ENCODE peak calls at places on chromosomes 13 and 19, in four cellular contexts. One of them, this sample, is unnamed.

GRCh38 chr13:37194428-37194861 is 89.0 kb upstream of the CSNK1A1L start:
- DNase-seq in HEK293T: no peak
- DNase-seq in K562: no peak
- DNase-seq in HepG2: no peak
- DNase-seq in this sample: no peak

GRCh38 chr19:44738603-44739585 is 9.6 kb upstream of the BCL3 start:
- DNase-seq in HEK293T: no peak
- DNase-seq in HepG2: peak
- DNase-seq in K562: no peak
- DNase-seq in this sample: no peak

GRCh38 chr19:17112271-17112670 is 36.7 kb downstream of the MYO9B start:
- DNase-seq in K562: no peak
- DNase-seq in HepG2: no peak
- DNase-seq in HEK293T: no peak
- DNase-seq in this sample: no peak

GRCh38 chr13:111337741-111338140 is 17.3 kb downstream of the TEX29 start:
- DNase-seq in K562: no peak
- DNase-seq in HEK293T: no peak
- DNase-seq in HepG2: no peak
- DNase-seq in this sample: no peak

GRCh38 chr13:51759240-51759639 is 44.7 kb downstream of the DHRS12 start:
- DNase-seq in K562: no peak
- DNase-seq in HepG2: no peak
- DNase-seq in HEK293T: no peak
- DNase-seq in this sample: no peak

GRCh38 chr13:64684685-64685431 is 2545.3 kb downstream of the PCDH9 start:
- DNase-seq in HepG2: no peak
- DNase-seq in K562: no peak
- DNase-seq in HEK293T: no peak
- DNase-seq in this sample: no peak

GRCh38 chr19:53966931-53967330 is 4.2 kb downstream of the CACNG8 start:
- DNase-seq in K562: no peak
- DNase-seq in HepG2: no peak
- DNase-seq in HEK293T: no peak
- DNase-seq in this sample: no peak

GRCh38 chr13:95020298-95020987 is 280.8 kb downstream of the ABCC4 start:
- DNase-seq in HEK293T: no peak
- DNase-seq in K562: no peak
- DNase-seq in HepG2: no peak
- DNase-seq in this sample: no peak

GRCh38 chr19:45607071-45608029 is 5.3 kb upstream of the GPR4 start:
- DNase-seq in HEK293T: peak
- DNase-seq in HepG2: peak
- DNase-seq in K562: peak
- DNase-seq in this sample: no peak

GRCh38 chr13:50894042-50894441 is 15.5 kb upstream of the RNASEH2B start:
- DNase-seq in K562: no peak
- DNase-seq in HepG2: no peak
- DNase-seq in HEK293T: no peak
- DNase-seq in this sample: no peak

GRCh38 chr19:2554856-2555255 is 78.9 kb downstream of the GADD45B start:
- DNase-seq in HepG2: peak
- DNase-seq in K562: no peak
- DNase-seq in HEK293T: no peak
- DNase-seq in this sample: no peak

GRCh38 chr19:2558543-2558942 is 82.6 kb downstream of the GADD45B start:
- DNase-seq in K562: no peak
- DNase-seq in HepG2: no peak
- DNase-seq in HEK293T: no peak
- DNase-seq in this sample: no peak

GRCh38 chr19:2556221-2557092 is 80.5 kb downstream of the GADD45B start:
- DNase-seq in HEK293T: no peak
- DNase-seq in K562: no peak
- DNase-seq in HepG2: no peak
- DNase-seq in this sample: no peak

GRCh38 chr19:2555422-2556220 is 79.7 kb downstream of the GADD45B start:
- DNase-seq in K562: no peak
- DNase-seq in HEK293T: no peak
- DNase-seq in HepG2: peak
- DNase-seq in this sample: no peak

GRCh38 chr19:2557093-2557440 is 81.1 kb downstream of the GADD45B start:
- DNase-seq in HepG2: no peak
- DNase-seq in K562: no peak
- DNase-seq in HEK293T: no peak
- DNase-seq in this sample: no peak
- TF ChIP-seq TARDBP in HepG2: peak
- TF ChIP-seq TARDBP in K562: no peak
- TF ChIP-seq TARDBP in HEK293T: no peak
- TF ChIP-seq TARDBP in this sample: peak

GRCh38 chr19:52453324-52454094 is at the start of gene ZNF578:
- DNase-seq in HEK293T: no peak
- DNase-seq in K562: peak
- DNase-seq in HepG2: no peak
- DNase-seq in this sample: no peak
- TF ChIP-seq TARDBP in HEK293T: no peak
- TF ChIP-seq TARDBP in K562: no peak
- TF ChIP-seq TARDBP in HepG2: no peak
- TF ChIP-seq TARDBP in this sample: no peak

DNA sequence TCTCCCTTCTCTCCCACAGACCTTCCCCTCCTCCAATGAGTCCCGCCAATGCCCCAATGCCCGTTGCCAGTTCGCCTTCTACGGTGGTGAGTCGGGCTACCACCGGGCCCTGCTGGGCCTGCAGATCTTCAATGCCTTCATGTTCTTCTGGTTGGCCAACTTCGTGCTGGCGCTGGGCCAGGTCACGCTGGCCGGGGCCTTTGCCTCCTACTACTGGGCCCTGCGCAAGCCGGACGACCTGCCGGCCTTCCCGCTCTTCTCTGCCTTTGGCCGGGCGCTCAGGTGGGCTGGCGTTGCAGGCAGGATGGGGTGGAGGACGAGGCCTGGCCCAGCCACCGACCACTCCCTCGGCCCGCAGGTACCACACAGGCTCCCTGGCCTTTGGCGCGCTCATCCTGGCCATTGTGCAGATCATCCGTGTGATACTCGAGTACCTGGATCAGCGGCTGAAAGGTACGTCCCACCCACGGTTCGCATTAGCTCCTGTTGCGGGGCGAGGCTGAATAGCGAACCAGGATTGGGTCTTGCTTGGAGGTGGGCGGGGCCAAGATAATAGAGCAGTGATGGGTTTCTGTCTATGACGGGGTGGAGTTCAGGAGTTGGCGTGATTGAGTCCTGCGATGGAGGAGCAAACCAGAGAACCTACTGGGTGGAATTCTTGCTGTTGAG is 11.1 kb downstream of the SLC44A2 start:
- DNase-seq in K562: no peak
- DNase-seq in HepG2: no peak
- DNase-seq in HEK293T: no peak
- DNase-seq in this sample: no peak
- TF ChIP-seq TARDBP in K562: no peak
- TF ChIP-seq TARDBP in HepG2: no peak
- TF ChIP-seq TARDBP in HEK293T: no peak
- TF ChIP-seq TARDBP in this sample: no peak

DNA sequence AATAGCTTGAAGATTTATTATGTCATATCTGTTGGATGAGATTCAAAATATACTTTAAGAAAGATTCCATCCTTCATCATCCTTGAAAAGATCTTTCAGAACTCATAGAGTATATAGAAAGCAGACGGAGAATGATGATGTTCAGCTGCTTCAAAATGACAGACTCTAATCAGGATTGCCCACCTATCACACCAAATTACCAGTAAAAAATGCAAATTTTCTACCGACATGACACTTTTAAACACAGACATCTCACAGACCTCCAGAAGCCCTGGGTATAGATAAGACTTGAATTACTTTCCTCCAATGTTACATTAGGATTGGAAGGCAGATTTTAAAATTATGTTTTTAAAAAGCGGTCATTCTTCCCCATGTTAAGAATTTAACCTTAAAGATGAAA is 235.5 kb downstream of the GPC6 start:
- DNase-seq in HEK293T: no peak
- DNase-seq in HepG2: no peak
- DNase-seq in K562: no peak
- DNase-seq in this sample: no peak
- TF ChIP-seq TARDBP in HEK293T: no peak
- TF ChIP-seq TARDBP in HepG2: no peak
- TF ChIP-seq TARDBP in K562: no peak
- TF ChIP-seq TARDBP in this sample: no peak

GRCh38 chr13:34300559-34300958 is 482.6 kb downstream of the RFC3 start:
- DNase-seq in K562: no peak
- DNase-seq in HEK293T: no peak
- DNase-seq in HepG2: peak
- DNase-seq in this sample: no peak

GRCh38 chr13:34290661-34291060 is 472.7 kb downstream of the RFC3 start:
- DNase-seq in HepG2: no peak
- DNase-seq in K562: no peak
- DNase-seq in HEK293T: no peak
- DNase-seq in this sample: no peak

DNA sequence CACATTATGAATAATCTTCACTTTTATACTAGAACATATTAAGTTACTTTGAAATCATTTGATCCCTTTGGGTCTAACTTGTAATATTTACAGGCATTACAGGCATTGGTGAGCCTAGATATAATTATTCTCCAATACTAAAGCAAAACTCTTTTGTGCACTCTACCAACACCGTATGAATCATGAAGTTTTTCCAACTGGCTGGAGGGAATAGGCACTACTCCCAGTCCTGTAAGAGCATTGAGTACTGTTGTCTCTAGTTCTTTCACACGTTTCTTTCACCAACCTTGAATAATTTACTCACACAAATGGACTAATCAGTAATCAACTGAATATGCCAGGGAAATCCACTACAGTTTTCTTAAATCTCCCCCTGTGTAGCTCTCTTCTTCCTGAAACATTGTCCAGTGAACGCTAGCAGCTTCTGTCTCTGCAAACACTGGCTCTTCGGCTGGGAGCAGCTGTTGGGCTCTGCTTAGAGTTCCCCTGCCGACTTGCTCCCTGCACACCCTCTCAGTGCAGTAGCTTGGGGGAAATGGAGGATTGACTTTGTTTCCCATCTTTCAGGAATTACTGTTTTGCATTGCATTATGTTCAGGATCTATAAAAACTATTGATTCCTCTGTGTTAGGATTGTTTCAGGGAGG is 476.7 kb downstream of the RFC3 start:
- DNase-seq in K562: no peak
- DNase-seq in HepG2: no peak
- DNase-seq in HEK293T: no peak
- DNase-seq in this sample: no peak
- TF ChIP-seq TARDBP in K562: no peak
- TF ChIP-seq TARDBP in HepG2: no peak
- TF ChIP-seq TARDBP in HEK293T: no peak
- TF ChIP-seq TARDBP in this sample: no peak

DNA sequence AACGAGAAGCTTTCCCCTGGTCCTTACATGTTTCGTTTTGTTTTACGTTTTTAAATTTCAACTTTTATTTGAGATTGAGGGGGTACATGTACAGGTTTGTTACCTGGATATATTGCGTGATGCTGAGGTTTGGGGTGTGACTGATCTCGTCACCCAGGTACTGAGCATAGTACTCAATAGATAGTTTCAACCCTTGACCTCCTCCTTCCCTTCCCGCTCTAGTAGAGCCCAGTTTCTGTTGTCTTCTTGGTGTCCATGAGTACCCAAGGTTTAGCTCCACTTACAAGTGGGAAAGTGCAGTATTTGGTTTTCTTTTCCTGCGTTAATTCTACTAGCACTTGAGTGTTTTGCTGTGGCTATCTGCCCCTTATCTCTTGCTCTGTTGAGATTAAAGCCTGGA is 47.1 kb downstream of the ARHGEF18 start:
- DNase-seq in HepG2: no peak
- DNase-seq in K562: no peak
- DNase-seq in HEK293T: no peak
- DNase-seq in this sample: no peak
- TF ChIP-seq TARDBP in HepG2: no peak
- TF ChIP-seq TARDBP in K562: no peak
- TF ChIP-seq TARDBP in HEK293T: no peak
- TF ChIP-seq TARDBP in this sample: no peak

GRCh38 chr13:84684804-84685203 is 802.5 kb upstream of the SLITRK1 start:
- DNase-seq in HEK293T: no peak
- DNase-seq in K562: no peak
- DNase-seq in HepG2: no peak
- DNase-seq in this sample: no peak

GRCh38 chr13:84686973-84687372 is 804.7 kb upstream of the SLITRK1 start:
- DNase-seq in HepG2: no peak
- DNase-seq in HEK293T: no peak
- DNase-seq in K562: no peak
- DNase-seq in this sample: no peak

GRCh38 chr13:84684048-84684662 is 801.9 kb upstream of the SLITRK1 start:
- DNase-seq in HepG2: no peak
- DNase-seq in HEK293T: no peak
- DNase-seq in K562: no peak
- DNase-seq in this sample: no peak

GRCh38 chr13:84683448-84683847 is 801.2 kb upstream of the SLITRK1 start:
- DNase-seq in HepG2: no peak
- DNase-seq in K562: no peak
- DNase-seq in HEK293T: no peak
- DNase-seq in this sample: no peak

DNA sequence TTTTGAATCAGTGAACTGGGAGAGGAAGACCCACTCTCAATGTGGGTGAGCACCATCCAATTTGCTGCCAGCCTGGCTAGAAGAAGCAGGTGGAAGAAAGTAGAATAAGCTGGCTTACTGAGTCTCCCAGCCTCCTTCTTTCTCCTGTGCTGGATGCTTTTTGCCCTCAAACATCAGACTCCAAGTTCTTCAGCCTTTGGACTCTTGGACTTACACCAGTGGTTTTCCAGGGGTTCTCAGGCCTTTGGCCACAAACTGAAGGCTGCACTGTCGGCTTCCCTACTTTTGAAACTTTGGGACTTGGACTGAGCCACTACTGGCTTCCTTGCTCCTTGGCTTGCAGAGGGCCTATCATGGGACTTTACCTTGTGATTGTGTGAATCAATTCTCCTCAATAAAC is 804.2 kb upstream of the SLITRK1 start:
- DNase-seq in HEK293T: no peak
- DNase-seq in K562: no peak
- DNase-seq in HepG2: no peak
- DNase-seq in this sample: no peak
- TF ChIP-seq TARDBP in HEK293T: no peak
- TF ChIP-seq TARDBP in K562: no peak
- TF ChIP-seq TARDBP in HepG2: no peak
- TF ChIP-seq TARDBP in this sample: no peak

This sample was measured in GM12878.